ENCODE peak calls at places on chromosome 22, in four cellular contexts. H is HepG2, W is H1, J is K562. B is an unnamed sample.

GRCh38 chr22:42202048-42202447 is 68.4 kb downstream of the TCF20 start:
- DNase-seq in H (no peak), W (no peak), J (no peak), B (no peak)

GRCh38 chr22:17846326-17846992 is 72.2 kb upstream of the BID start:
- DNase-seq in H (no peak), W (no peak), J (no peak), B (no peak)

GRCh38 chr22:21054046-21054713 is 8.4 kb downstream of the LRRC74B start:
- DNase-seq in H (no peak), W (no peak), J (no peak), B (no peak)

GRCh38 chr22:27419473-27419872 is 382.1 kb downstream of the MN1 start:
- DNase-seq in H (no peak), W (no peak), J (no peak), B (no peak)

GRCh38 chr22:19568337-19569311 is 44.4 kb upstream of the CLDN5 start:
- DNase-seq in H (no peak), W (no peak), J (no peak), B (no peak)

GRCh38 chr22:28029201-28029948 is 110.3 kb upstream of the PITPNB start:
- DNase-seq in H (no peak), W (no peak), J (no peak), B (no peak)

GRCh38 chr22:48306785-48307570 is 1520.7 kb downstream of the BRD1 start:
- DNase-seq in H (no peak), W (no peak), J (no peak), B (no peak)

GRCh38 chr22:32841175-32841574 is 39.7 kb downstream of the TIMP3 start:
- DNase-seq in H (no peak), W (no peak), J (no peak), B (no peak)

GRCh38 chr22:42908082-42908746 is 51.1 kb upstream of the ARFGAP3 start:
- DNase-seq in H (no peak), W (no peak), J (no peak), B (no peak)

GRCh38 chr22:35205956-35206355 is 51.3 kb upstream of the HMGXB4 start:
- DNase-seq in H (no peak), W (no peak), J (no peak), B (no peak)

GRCh38 chr22:30190619-30191018 is 55.9 kb downstream of the LIF start:
- DNase-seq in H (no peak), W (no peak), J (no peak), B (no peak)

GRCh38 chr22:33835196-33835788 is 85.0 kb downstream of the LARGE1 start:
- DNase-seq in H (no peak), W (no peak), J (no peak), B (no peak)

GRCh38 chr22:26481694-26482093 is 1.9 kb downstream of the HPS4 start:
- DNase-seq in H (no peak), W (no peak), J (no peak), B (no peak)

GRCh38 chr22:29208879-29209623 is 3.4 kb downstream of the EMID1 start:
- DNase-seq in H (no peak), W (no peak), J (no peak), B (no peak)

GRCh38 chr22:44601189-44601588 is 100.8 kb upstream of the PRR5 start:
- DNase-seq in H (no peak), W (no peak), J (no peak), B (no peak)

GRCh38 chr22:44600386-44600785 is 101.6 kb upstream of the PRR5 start:
- DNase-seq in H (no peak), W (no peak), J (no peak), B (no peak)

GRCh38 chr22:44599084-44599483 is 101.1 kb upstream of the RTL6 start:
- DNase-seq in H (no peak), W (no peak), J (no peak), B (no peak)

GRCh38 chr22:44603774-44604173 is 98.2 kb upstream of the PRR5 start:
- DNase-seq in H (no peak), W (no peak), J (no peak), B (no peak)

GRCh38 chr22:44601725-44602124 is 100.3 kb upstream of the PRR5 start:
- DNase-seq in H (no peak), W (no peak), J (no peak), B (no peak)
- TF ChIP-seq JUND in H (no peak), W (no peak), J (no peak), B (no peak)

GRCh38 chr22:36465232-36466021 is 16.0 kb downstream of the TXN2 start:
- DNase-seq in H (peak), W (no peak), J (no peak), B (peak)
- TF ChIP-seq JUND in H (no peak), W (no peak), J (no peak), B (peak)

DNA sequence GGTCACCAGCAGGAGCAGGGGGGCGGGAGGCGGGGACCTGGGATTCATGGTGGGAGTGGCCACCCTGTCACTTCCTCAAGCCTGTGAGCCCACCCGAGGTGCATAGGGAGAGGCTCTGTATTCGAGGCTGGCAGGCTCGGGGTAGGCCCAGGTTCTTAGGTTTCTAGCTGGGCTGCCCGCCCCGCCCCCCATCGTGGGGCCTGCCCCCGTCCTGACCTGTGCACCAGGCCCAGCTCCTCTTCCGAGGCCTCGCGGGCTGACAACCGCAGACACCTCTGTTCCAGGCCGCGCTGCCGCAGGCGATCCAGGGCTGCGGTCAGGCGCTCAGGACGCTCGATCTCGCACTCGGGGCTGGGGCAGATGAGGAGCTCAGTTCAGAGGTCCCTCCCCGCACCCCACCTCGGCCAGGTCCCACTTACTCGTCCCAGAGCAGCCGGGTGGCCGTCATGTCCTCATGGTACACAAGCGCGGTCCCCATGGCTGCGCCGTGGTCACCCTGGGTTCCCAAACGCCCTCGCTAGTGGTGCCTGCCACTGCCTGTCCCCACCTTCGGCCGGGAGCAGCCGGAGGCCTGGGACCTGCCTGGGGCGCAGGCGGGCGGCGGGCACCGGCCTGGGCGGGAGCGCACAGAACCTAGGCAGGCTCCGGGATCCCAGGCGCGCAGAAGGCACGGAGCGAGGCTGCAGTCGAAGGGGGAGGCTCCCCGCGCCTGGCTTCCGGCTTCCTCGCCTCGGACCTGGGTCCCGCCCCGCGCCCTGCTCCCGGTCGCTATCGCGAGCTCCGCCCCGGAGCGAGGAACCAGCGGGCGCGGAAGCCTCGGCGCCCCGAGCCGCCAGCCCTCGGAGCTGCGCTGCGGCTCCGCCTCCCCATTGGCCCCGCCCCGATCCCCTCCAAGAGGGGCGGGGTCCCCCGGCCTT is at the start of gene HDAC10:
- DNase-seq in H (peak), W (no peak), J (peak), B (peak)
- TF ChIP-seq JUND in H (no peak), W (no peak), J (no peak), B (no peak)

DNA sequence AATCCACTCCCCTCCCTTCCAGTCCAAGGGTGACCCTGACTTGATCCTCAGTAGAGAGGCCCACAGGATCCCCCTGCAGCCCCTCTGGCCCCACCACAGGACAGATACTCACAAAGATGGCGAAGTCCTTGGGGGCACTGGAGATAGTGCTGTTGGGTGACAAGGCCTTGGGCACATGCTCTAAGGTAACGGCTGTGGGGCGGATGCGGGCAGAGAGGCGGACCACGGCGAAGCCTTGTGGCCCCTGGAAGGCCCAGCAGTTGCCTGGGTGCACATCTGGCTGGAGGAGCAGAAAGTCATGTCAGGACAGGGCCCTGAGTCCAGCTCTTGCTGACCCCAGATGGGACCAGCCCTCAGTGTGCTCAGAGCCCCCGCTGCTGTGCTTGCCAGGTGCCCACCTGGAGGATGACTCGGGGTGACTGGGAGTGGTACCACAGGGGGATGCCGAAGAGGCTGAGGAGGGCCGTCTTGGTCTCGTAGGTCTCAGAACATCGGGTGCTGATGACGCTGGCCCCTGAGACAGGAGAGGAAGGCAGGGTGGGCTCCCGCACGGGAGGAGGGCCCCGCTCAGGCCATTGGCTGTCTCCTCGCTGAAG is 17.2 kb downstream of the SUN2 start:
- DNase-seq in H (no peak), W (no peak), J (no peak), B (no peak)
- TF ChIP-seq JUND in H (no peak), W (no peak), J (no peak), B (no peak)

GRCh38 chr22:46681010-46681409 is 57.0 kb downstream of the CERK start:
- DNase-seq in H (peak), W (no peak), J (peak), B (no peak)

GRCh38 chr22:46678003-46678657 is 57.9 kb downstream of the GRAMD4 start:
- DNase-seq in H (no peak), W (no peak), J (no peak), B (no peak)

GRCh38 chr22:46679711-46680269 is 58.3 kb downstream of the CERK start:
- DNase-seq in H (no peak), W (no peak), J (no peak), B (no peak)

GRCh38 chr22:46677323-46678002 is 57.3 kb downstream of the GRAMD4 start:
- DNase-seq in H (no peak), W (no peak), J (no peak), B (no peak)

DNA sequence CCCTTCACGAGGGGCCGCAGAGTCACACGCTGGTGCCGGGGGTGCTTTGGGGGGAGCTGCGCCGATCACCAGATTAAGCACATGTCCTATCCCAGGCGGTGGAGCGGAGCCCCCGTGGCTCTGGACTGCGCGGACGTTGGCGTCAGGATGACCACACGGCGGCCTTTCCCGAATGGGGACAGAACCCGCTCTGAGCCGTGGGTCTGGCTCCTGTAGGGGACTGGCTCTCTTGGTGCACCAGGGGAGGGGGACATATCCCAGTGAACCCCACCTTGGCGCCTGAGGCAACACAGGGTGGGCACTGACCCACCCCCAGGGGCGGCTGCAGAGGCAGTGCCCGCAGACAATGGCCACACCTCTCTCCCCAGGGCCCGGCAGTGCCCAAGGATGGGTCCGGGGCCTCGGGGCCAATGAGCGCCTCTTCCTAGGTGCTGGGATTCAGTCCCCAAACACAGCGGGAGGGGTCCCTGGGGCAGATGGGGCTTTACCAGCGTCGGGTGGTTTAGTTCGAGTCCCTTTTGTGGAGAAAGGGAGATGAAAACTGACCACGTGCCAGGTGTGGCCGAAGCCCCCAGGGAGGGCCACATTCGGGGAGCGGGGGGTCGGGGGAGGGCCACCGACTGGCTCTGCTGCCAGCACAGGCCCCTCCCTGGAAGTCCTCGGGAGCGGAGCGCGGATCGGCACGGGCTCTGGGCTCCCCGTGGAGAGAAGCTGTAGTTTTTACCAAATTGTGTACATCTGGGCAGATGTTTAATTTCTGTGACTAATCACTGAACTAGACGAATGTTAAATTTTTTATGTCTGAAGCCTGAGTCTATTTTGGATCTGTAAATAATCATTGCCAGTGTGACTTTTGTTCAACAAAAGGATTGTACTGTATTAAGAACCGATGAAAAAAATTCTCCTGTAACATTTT is 58.9 kb downstream of the GRAMD4 start:
- DNase-seq in H (no peak), W (no peak), J (no peak), B (no peak)
- TF ChIP-seq JUND in H (no peak), W (no peak), J (no peak), B (no peak)

DNA sequence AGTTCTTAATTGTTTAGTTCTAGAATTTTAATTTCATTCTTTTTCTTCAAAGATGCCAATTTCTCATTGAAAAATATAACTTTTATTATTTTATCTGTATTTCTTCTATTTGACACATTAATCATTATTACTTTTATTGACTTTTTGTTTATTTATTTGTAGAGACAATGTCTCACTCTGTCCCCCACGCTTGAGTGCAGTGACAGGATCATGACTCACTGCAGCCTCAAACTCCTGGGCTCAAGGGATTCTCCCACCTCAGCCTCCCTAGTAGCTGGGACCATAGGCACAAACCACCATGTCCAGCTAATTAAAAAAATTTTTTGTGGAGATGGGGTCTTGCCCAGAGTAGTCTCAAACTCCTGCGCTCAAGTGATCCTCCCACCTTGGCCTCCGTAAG is 30.3 kb upstream of the FBLN1 start:
- DNase-seq in H (no peak), W (no peak), J (no peak), B (no peak)
- TF ChIP-seq JUND in H (no peak), W (no peak), J (no peak), B (no peak)

DNA sequence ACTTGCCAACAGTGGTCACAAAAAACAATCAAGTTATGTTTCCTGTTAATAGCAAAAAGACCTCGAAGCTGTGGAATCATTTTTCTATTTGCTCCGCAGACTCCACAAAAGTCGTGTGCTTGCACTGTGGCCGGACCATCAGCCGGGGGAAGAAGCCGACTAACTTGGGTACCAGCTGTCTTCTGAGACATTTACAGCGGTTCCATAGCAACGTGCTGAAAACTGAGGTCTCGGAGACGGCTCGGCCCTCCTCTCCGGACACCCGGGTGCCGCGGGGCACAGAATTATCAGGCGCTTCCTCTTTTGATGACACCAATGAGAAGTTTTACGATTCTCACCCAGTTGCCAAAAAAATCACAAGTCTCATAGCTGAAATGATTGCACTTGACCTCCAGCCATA is 31.6 kb downstream of the ZBED4 start:
- DNase-seq in H (no peak), W (no peak), J (no peak), B (no peak)
- TF ChIP-seq JUND in H (no peak), W (no peak), J (no peak), B (no peak)

GRCh38 chr22:22687638-22688500 is 43.5 kb downstream of the GGTLC2 start:
- DNase-seq in H (peak), W (no peak), J (peak), B (peak)
- TF ChIP-seq JUND in H (no peak), W (no peak), J (no peak), B (no peak)

DNA sequence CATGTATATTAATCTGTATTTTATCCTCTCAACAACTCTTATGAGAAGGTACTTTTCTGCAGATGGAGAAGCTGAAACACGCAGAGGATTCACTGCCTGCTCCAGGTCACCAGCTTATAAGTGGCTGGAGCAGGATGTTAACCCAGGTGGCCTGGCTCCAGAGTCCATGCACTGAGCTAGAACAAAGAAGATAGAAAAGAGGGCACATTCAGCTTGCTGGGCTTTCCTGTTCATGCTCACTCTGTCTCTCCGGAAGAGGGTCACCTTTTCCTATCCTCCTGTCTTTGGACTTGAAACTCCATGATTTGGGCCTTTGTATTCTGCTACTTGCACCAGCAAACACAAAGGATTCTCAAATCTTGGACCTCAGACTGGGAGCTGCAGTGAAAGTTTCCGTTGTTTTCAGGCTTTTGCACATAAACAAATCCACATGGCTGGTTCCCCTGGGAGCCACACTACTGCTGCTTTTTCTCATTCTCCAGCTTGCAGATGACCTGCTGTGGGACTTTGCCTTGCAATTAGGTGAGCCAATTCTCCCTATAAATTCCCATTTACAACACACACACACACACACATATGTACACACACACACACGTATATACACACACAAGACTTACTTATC is 117.3 kb upstream of the GRK3 start:
- DNase-seq in H (peak), W (no peak), J (peak), B (no peak)
- TF ChIP-seq JUND in H (no peak), W (no peak), J (no peak), B (no peak)

B was measured in T47D.